ENCODE peak calls at places on chromosomes 13 and 19, in seven cellular contexts. One of them, this sample, is unnamed.

GRCh38 chr19:40443930-40444180 is 280 bp downstream of the SERTAD3 start:
- DNase-seq in sigmoid colon: no peak
- DNase-seq in transverse colon: no peak
- DNase-seq in HCT116: no peak
- DNase-seq in breast epithelium: no peak
- DNase-seq in H1: no peak
- DNase-seq in K562: no peak
- DNase-seq in this sample: no peak

GRCh38 chr13:67014399-67014798 is 215.7 kb downstream of the PCDH9 start:
- DNase-seq in sigmoid colon: no peak
- DNase-seq in K562: no peak
- DNase-seq in HCT116: no peak
- DNase-seq in transverse colon: no peak
- DNase-seq in H1: no peak
- DNase-seq in breast epithelium: no peak
- DNase-seq in this sample: no peak

GRCh38 chr13:113935081-113935511 is 38.8 kb downstream of the C13orf46 start:
- DNase-seq in sigmoid colon: peak; percentile 48
- DNase-seq in transverse colon: no peak
- DNase-seq in K562: no peak
- DNase-seq in HCT116: no peak
- DNase-seq in breast epithelium: no peak
- DNase-seq in H1: peak; percentile 59
- DNase-seq in this sample: peak; percentile 50

GRCh38 chr13:49627831-49628652 is at the start of gene ARL11:
- DNase-seq in HCT116: no peak
- DNase-seq in H1: peak; percentile 83
- DNase-seq in transverse colon: peak; percentile 80
- DNase-seq in breast epithelium: peak; percentile 33
- DNase-seq in K562: peak; percentile 47
- DNase-seq in sigmoid colon: peak; percentile 76
- DNase-seq in this sample: no peak

GRCh38 chr13:33279898-33280549 is 5.5 kb downstream of the STARD13 start:
- DNase-seq in sigmoid colon: no peak
- DNase-seq in HCT116: no peak
- DNase-seq in breast epithelium: peak; percentile 54
- DNase-seq in H1: no peak
- DNase-seq in K562: no peak
- DNase-seq in transverse colon: no peak
- DNase-seq in this sample: no peak

GRCh38 chr19:57815247-57816075 is 748 bp upstream of the ZNF552 start:
- DNase-seq in K562: no peak
- DNase-seq in sigmoid colon: no peak
- DNase-seq in breast epithelium: no peak
- DNase-seq in H1: no peak
- DNase-seq in transverse colon: no peak
- DNase-seq in HCT116: no peak
- DNase-seq in this sample: no peak

GRCh38 chr19:29806098-29806866 is 5.5 kb upstream of the CCNE1 start:
- DNase-seq in transverse colon: no peak
- DNase-seq in sigmoid colon: peak; percentile 67
- DNase-seq in HCT116: no peak
- DNase-seq in H1: peak; percentile 56
- DNase-seq in breast epithelium: no peak
- DNase-seq in K562: peak; percentile 77
- DNase-seq in this sample: no peak

GRCh38 chr19:33214621-33215020 is 11.0 kb downstream of the SLC7A10 start:
- DNase-seq in H1: no peak
- DNase-seq in transverse colon: no peak
- DNase-seq in breast epithelium: no peak
- DNase-seq in HCT116: no peak
- DNase-seq in K562: no peak
- DNase-seq in sigmoid colon: no peak
- DNase-seq in this sample: no peak

GRCh38 chr13:43574601-43575000 is 212.2 kb downstream of the ENOX1 start:
- DNase-seq in breast epithelium: no peak
- DNase-seq in sigmoid colon: no peak
- DNase-seq in HCT116: no peak
- DNase-seq in K562: no peak
- DNase-seq in transverse colon: no peak
- DNase-seq in H1: no peak
- DNase-seq in this sample: no peak

GRCh38 chr19:13037161-13037560 is 41.9 kb downstream of the NFIX start:
- DNase-seq in breast epithelium: peak; percentile 68
- DNase-seq in K562: no peak
- DNase-seq in H1: no peak
- DNase-seq in HCT116: no peak
- DNase-seq in sigmoid colon: no peak
- DNase-seq in transverse colon: no peak
- DNase-seq in this sample: no peak

GRCh38 chr19:50639121-50640112 is at the start of gene SYT3:
- DNase-seq in H1: peak; percentile 80
- DNase-seq in K562: peak; percentile 95
- DNase-seq in transverse colon: peak; percentile 20
- DNase-seq in sigmoid colon: peak; percentile 74
- DNase-seq in HCT116: no peak
- DNase-seq in breast epithelium: no peak
- DNase-seq in this sample: no peak

GRCh38 chr19:16330368-16330801 is 5.8 kb downstream of the KLF2 start:
- DNase-seq in transverse colon: peak; percentile 83
- DNase-seq in breast epithelium: no peak
- DNase-seq in sigmoid colon: peak; percentile 83
- DNase-seq in HCT116: peak; percentile 88
- DNase-seq in K562: peak; percentile 80
- DNase-seq in H1: no peak
- DNase-seq in this sample: peak; percentile 88

GRCh38 chr13:102317593-102317992 is 84.3 kb downstream of the FGF14 start:
- DNase-seq in sigmoid colon: peak; percentile 94
- DNase-seq in breast epithelium: peak; percentile 35
- DNase-seq in transverse colon: peak; percentile 47
- DNase-seq in K562: no peak
- DNase-seq in HCT116: no peak
- DNase-seq in H1: no peak
- DNase-seq in this sample: peak; percentile 63

GRCh38 chr13:54536112-54536511 is 1507.5 kb downstream of the OLFM4 start:
- DNase-seq in H1: no peak
- DNase-seq in HCT116: no peak
- DNase-seq in transverse colon: no peak
- DNase-seq in breast epithelium: no peak
- DNase-seq in sigmoid colon: no peak
- DNase-seq in K562: no peak
- DNase-seq in this sample: no peak

GRCh38 chr13:33099860-33100259 is 83.6 kb downstream of the KL start:
- DNase-seq in sigmoid colon: no peak
- DNase-seq in transverse colon: no peak
- DNase-seq in breast epithelium: no peak
- DNase-seq in K562: no peak
- DNase-seq in H1: no peak
- DNase-seq in HCT116: no peak
- DNase-seq in this sample: no peak

GRCh38 chr19:10828981-10829821 is 6.8 kb downstream of the TMED1 start:
- DNase-seq in breast epithelium: no peak
- DNase-seq in sigmoid colon: no peak
- DNase-seq in transverse colon: no peak
- DNase-seq in H1: no peak
- DNase-seq in K562: no peak
- DNase-seq in HCT116: no peak
- DNase-seq in this sample: no peak

GRCh38 chr19:41871573-41872383 is 5.3 kb upstream of the CD79A start:
- DNase-seq in sigmoid colon: peak; percentile 61
- DNase-seq in transverse colon: peak; percentile 78
- DNase-seq in breast epithelium: no peak
- DNase-seq in K562: no peak
- DNase-seq in HCT116: no peak
- DNase-seq in H1: no peak
- DNase-seq in this sample: no peak
- TF ChIP-seq POLR2AphosphoS5 in sigmoid colon: no peak
- TF ChIP-seq POLR2AphosphoS5 in transverse colon: no peak
- TF ChIP-seq POLR2AphosphoS5 in breast epithelium: no peak
- TF ChIP-seq POLR2AphosphoS5 in K562: peak; percentile 67
- TF ChIP-seq POLR2AphosphoS5 in HCT116: peak; percentile 48
- TF ChIP-seq POLR2AphosphoS5 in H1: peak; percentile 90
- TF ChIP-seq POLR2AphosphoS5 in this sample: no peak

DNA sequence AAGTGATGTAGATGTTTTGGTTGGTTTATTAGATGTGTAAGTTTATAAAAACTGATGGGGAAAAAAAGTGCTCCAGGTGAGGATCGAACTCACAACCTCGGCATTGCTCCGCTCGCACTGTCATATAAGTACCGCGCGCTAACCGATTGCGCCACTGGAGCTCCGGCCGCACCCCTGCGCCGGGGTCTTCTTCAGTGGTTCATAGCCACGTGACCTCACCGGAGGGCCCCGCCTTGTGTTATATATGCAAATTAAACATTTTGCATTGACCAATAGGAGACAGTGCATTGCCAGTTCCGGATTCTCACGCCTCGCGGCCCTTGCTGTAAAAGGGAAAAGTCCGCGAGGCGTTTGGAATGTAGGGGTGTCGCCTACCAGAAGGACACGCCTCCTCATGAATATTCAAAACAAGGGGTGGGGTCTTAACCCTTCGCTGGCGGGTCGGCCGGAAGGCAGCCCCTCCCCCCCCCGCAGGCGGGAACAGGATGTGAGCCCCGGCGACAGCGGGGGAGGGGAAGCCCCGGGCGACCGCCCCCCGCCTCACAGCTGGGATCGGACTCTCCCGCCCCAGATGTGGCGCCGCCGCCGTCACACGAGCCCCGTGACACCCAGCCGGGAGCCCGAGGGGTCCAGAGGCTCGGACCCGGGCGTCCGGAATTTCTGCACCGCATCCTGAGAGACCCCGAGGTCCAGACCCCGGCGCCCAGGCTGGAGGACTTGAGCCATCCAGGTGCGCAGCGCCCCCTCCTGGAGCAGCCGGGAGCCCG is at the start of gene PLEKHG2:
- DNase-seq in H1: peak; percentile 100
- DNase-seq in K562: peak; percentile 92
- DNase-seq in transverse colon: peak; percentile 97
- DNase-seq in sigmoid colon: peak; percentile 100
- DNase-seq in breast epithelium: peak; percentile 100
- DNase-seq in HCT116: peak; percentile 98
- DNase-seq in this sample: peak; percentile 99
- TF ChIP-seq POLR2AphosphoS5 in H1: peak; percentile 92
- TF ChIP-seq POLR2AphosphoS5 in K562: peak; percentile 53
- TF ChIP-seq POLR2AphosphoS5 in transverse colon: peak; percentile 87
- TF ChIP-seq POLR2AphosphoS5 in sigmoid colon: peak; percentile 94
- TF ChIP-seq POLR2AphosphoS5 in breast epithelium: peak; percentile 100
- TF ChIP-seq POLR2AphosphoS5 in HCT116: peak; percentile 78
- TF ChIP-seq POLR2AphosphoS5 in this sample: peak; percentile 95

GRCh38 chr13:112905990-112906641 is 62.9 kb upstream of the MCF2L start:
- DNase-seq in breast epithelium: peak; percentile 54
- DNase-seq in H1: peak; percentile 67
- DNase-seq in K562: no peak
- DNase-seq in sigmoid colon: no peak
- DNase-seq in transverse colon: no peak
- DNase-seq in HCT116: no peak
- DNase-seq in this sample: no peak
- TF ChIP-seq POLR2AphosphoS5 in breast epithelium: no peak
- TF ChIP-seq POLR2AphosphoS5 in H1: peak; percentile 78
- TF ChIP-seq POLR2AphosphoS5 in K562: no peak
- TF ChIP-seq POLR2AphosphoS5 in sigmoid colon: no peak
- TF ChIP-seq POLR2AphosphoS5 in transverse colon: no peak
- TF ChIP-seq POLR2AphosphoS5 in HCT116: no peak
- TF ChIP-seq POLR2AphosphoS5 in this sample: no peak

GRCh38 chr13:47135800-47136658 is 239.2 kb upstream of the HTR2A start:
- DNase-seq in sigmoid colon: no peak
- DNase-seq in HCT116: no peak
- DNase-seq in K562: no peak
- DNase-seq in breast epithelium: no peak
- DNase-seq in transverse colon: no peak
- DNase-seq in H1: no peak
- DNase-seq in this sample: no peak

GRCh38 chr13:47133024-47133445 is 236.2 kb upstream of the HTR2A start:
- DNase-seq in transverse colon: no peak
- DNase-seq in HCT116: no peak
- DNase-seq in breast epithelium: no peak
- DNase-seq in K562: no peak
- DNase-seq in H1: no peak
- DNase-seq in sigmoid colon: no peak
- DNase-seq in this sample: no peak

GRCh38 chr13:47139519-47139918 is 242.7 kb upstream of the HTR2A start:
- DNase-seq in sigmoid colon: no peak
- DNase-seq in transverse colon: no peak
- DNase-seq in K562: no peak
- DNase-seq in H1: no peak
- DNase-seq in breast epithelium: no peak
- DNase-seq in HCT116: no peak
- DNase-seq in this sample: no peak

GRCh38 chr13:47134939-47135489 is 238.2 kb upstream of the HTR2A start:
- DNase-seq in K562: no peak
- DNase-seq in H1: no peak
- DNase-seq in breast epithelium: no peak
- DNase-seq in sigmoid colon: no peak
- DNase-seq in HCT116: no peak
- DNase-seq in transverse colon: no peak
- DNase-seq in this sample: no peak

DNA sequence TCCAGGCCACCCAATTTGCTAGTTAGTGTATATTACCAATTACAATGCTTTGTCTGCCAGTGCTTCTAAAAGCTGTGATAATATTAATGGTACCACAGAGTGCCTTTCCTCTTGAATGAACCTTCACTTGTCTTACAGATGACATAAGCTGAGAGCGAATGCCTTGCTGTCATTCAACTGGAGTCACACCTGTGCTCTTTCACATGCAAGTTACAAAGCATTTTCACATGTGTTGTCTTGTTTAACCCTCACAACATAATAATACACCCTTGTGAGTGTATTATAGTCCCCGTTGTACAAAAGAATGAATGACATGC is 239.8 kb upstream of the HTR2A start:
- DNase-seq in breast epithelium: no peak
- DNase-seq in K562: no peak
- DNase-seq in transverse colon: no peak
- DNase-seq in sigmoid colon: no peak
- DNase-seq in HCT116: no peak
- DNase-seq in H1: no peak
- DNase-seq in this sample: no peak
- TF ChIP-seq POLR2AphosphoS5 in breast epithelium: no peak
- TF ChIP-seq POLR2AphosphoS5 in K562: no peak
- TF ChIP-seq POLR2AphosphoS5 in transverse colon: no peak
- TF ChIP-seq POLR2AphosphoS5 in sigmoid colon: no peak
- TF ChIP-seq POLR2AphosphoS5 in HCT116: no peak
- TF ChIP-seq POLR2AphosphoS5 in H1: no peak
- TF ChIP-seq POLR2AphosphoS5 in this sample: no peak

GRCh38 chr19:6064016-6064702 is 46.1 kb downstream of the RFX2 start:
- DNase-seq in breast epithelium: no peak
- DNase-seq in K562: no peak
- DNase-seq in HCT116: no peak
- DNase-seq in H1: no peak
- DNase-seq in transverse colon: peak; percentile 15
- DNase-seq in sigmoid colon: no peak
- DNase-seq in this sample: peak; percentile 45
- TF ChIP-seq POLR2AphosphoS5 in breast epithelium: no peak
- TF ChIP-seq POLR2AphosphoS5 in K562: no peak
- TF ChIP-seq POLR2AphosphoS5 in HCT116: no peak
- TF ChIP-seq POLR2AphosphoS5 in H1: no peak
- TF ChIP-seq POLR2AphosphoS5 in transverse colon: no peak
- TF ChIP-seq POLR2AphosphoS5 in sigmoid colon: no peak
- TF ChIP-seq POLR2AphosphoS5 in this sample: no peak

GRCh38 chr13:70964124-70964523 is 855.9 kb upstream of the KLHL1 start:
- DNase-seq in sigmoid colon: no peak
- DNase-seq in K562: no peak
- DNase-seq in H1: no peak
- DNase-seq in HCT116: no peak
- DNase-seq in breast epithelium: no peak
- DNase-seq in transverse colon: no peak
- DNase-seq in this sample: no peak
- TF ChIP-seq POLR2AphosphoS5 in sigmoid colon: no peak
- TF ChIP-seq POLR2AphosphoS5 in K562: no peak
- TF ChIP-seq POLR2AphosphoS5 in H1: no peak
- TF ChIP-seq POLR2AphosphoS5 in HCT116: no peak
- TF ChIP-seq POLR2AphosphoS5 in breast epithelium: no peak
- TF ChIP-seq POLR2AphosphoS5 in transverse colon: no peak
- TF ChIP-seq POLR2AphosphoS5 in this sample: no peak

This sample was measured in suprapubic skin.